ENCODE peak calls at places on chromosome 18, in six cellular contexts. N is glutamatergic neuron, I is stomach, J is tibial artery, K is endodermal cell, D is right lobe of liver. H is an unnamed sample.
A peak's percentile ranks its signal among the peaks of the same experiment; 100 is the strongest.

GRCh38 chr18:12598181-12598921 is 59.6 kb downstream of the SPIRE1 start:
- DNase-seq in K (no peak), I (no peak), N (no peak), J (no peak), D (no peak), H (no peak)

GRCh38 chr18:2627821-2628276 is 27.7 kb upstream of the SMCHD1 start:
- DNase-seq in K (no peak), N (no peak), J (no peak), I (no peak), D (no peak), H (no peak)

GRCh38 chr18:23365602-23366001 is 87.5 kb upstream of the RIOK3 start:
- DNase-seq in J (peak; percentile 53), N (no peak), I (no peak), D (no peak), K (no peak), H (no peak)

GRCh38 chr18:71485578-71485977 is 1058.6 kb downstream of the CBLN2 start:
- DNase-seq in N (no peak), D (no peak), I (no peak), J (no peak), K (no peak), H (no peak)

GRCh38 chr18:78021196-78021595 is 771.5 kb downstream of the GALR1 start:
- DNase-seq in N (no peak), I (no peak), D (no peak), K (peak; percentile 65), J (no peak), H (no peak)

GRCh38 chr18:74402806-74403433 is 54.2 kb downstream of the DIPK1C start:
- DNase-seq in K (peak; percentile 70), J (no peak), I (peak; percentile 19), N (no peak), D (no peak), H (no peak)

GRCh38 chr18:21439453-21439852 is 161.1 kb downstream of the ESCO1 start:
- DNase-seq in D (no peak), K (no peak), N (no peak), I (no peak), J (no peak), H (no peak)

GRCh38 chr18:35807942-35808341 is 164.5 kb upstream of the RMP24 start:
- DNase-seq in D (no peak), J (no peak), K (no peak), N (peak; percentile 63), I (no peak), H (no peak)

GRCh38 chr18:830315-830901 is 18.4 kb upstream of the YES1 start:
- DNase-seq in N (no peak), D (no peak), I (no peak), J (peak; percentile 33), K (peak; percentile 74), H (no peak)

GRCh38 chr18:27585602-27586173 is 400.6 kb upstream of the CHST9 start:
- DNase-seq in D (peak; percentile 48), I (no peak), N (no peak), J (no peak), K (no peak), H (no peak)

GRCh38 chr18:25351280-25351772 is 640 bp downstream of the ZNF521 start:
- DNase-seq in J (peak; percentile 23), N (no peak), K (no peak), D (no peak), I (no peak), H (no peak)

GRCh38 chr18:10140928-10141327 is 227.1 kb downstream of the VAPA start:
- DNase-seq in K (no peak), J (no peak), N (no peak), D (no peak), I (peak; percentile 58), H (no peak)

GRCh38 chr18:7452331-7452730 is 114.8 kb upstream of the PTPRM start:
- DNase-seq in J (peak; percentile 28), K (peak; percentile 86), D (no peak), N (peak; percentile 58), I (no peak), H (no peak)

GRCh38 chr18:35580748-35581534 is 599 bp upstream of the GALNT1 start:
- DNase-seq in J (peak; percentile 58), D (peak; percentile 67), N (peak; percentile 70), I (peak; percentile 55), K (peak; percentile 85), H (peak; percentile 73)

GRCh38 chr18:39453882-39454281 is 1888.3 kb upstream of the CELF4 start:
- DNase-seq in J (no peak), I (no peak), K (peak; percentile 42), D (peak; percentile 48), N (no peak), H (no peak)

GRCh38 chr18:62420513-62421209 is 95.6 kb downstream of the TNFRSF11A start:
- DNase-seq in K (no peak), D (no peak), J (peak; percentile 47), I (peak; percentile 36), N (no peak), H (no peak)

GRCh38 chr18:61194726-61195125 is 138.5 kb upstream of the CDH20 start:
- DNase-seq in N (no peak), K (no peak), D (no peak), J (no peak), I (no peak), H (no peak)

GRCh38 chr18:59769105-59769865 is 72.1 kb upstream of the CCBE1 start:
- DNase-seq in D (no peak), K (no peak), I (no peak), J (peak; percentile 42), N (no peak), H (no peak)

GRCh38 chr18:45993441-45993840 is 26.3 kb upstream of the EPG5 start:
- DNase-seq in D (no peak), K (no peak), I (no peak), J (no peak), N (no peak), H (no peak)

GRCh38 chr18:63025251-63025710 is 294.3 kb downstream of the BCL2 start:
- DNase-seq in D (no peak), N (peak; percentile 57), I (no peak), K (peak; percentile 85), J (no peak), H (no peak)

GRCh38 chr18:26488417-26489009 is 59.8 kb downstream of the KCTD1 start:
- DNase-seq in I (no peak), D (no peak), N (no peak), K (no peak), J (no peak), H (no peak)

GRCh38 chr18:74479486-74480148 is 16.5 kb upstream of the CNDP2 start:
- DNase-seq in J (no peak), K (no peak), I (no peak), N (no peak), D (no peak), H (no peak)

GRCh38 chr18:11981633-11982366 is 493 bp downstream of the IMPA2 start:
- DNase-seq in I (peak; percentile 55), D (peak; percentile 77), N (peak; percentile 64), J (peak; percentile 55), K (peak; percentile 88), H (peak; percentile 29)

GRCh38 chr18:77990901-77991300 is 741.3 kb downstream of the GALR1 start:
- DNase-seq in K (no peak), N (no peak), I (no peak), D (no peak), J (no peak), H (no peak)

GRCh38 chr18:79826966-79827365 is 29.2 kb downstream of the KCNG2 start:
- DNase-seq in N (no peak), J (no peak), I (no peak), D (no peak), K (peak; percentile 72), H (no peak)
- TF ChIP-seq CTCF in N (no peak), J (no peak), I (no peak), D (no peak), K (peak; percentile 37), H (no peak)

GRCh38 chr18:51197661-51198424 is at the start of gene MEX3C:
- DNase-seq in I (peak; percentile 99), N (peak; percentile 99), K (peak; percentile 100), D (peak; percentile 100), J (peak; percentile 100), H (peak; percentile 98)
- TF ChIP-seq CTCF in I (peak; percentile 23), N (peak; percentile 27), K (peak; percentile 56), D (peak; percentile 48), J (no peak), H (no peak)

DNA sequence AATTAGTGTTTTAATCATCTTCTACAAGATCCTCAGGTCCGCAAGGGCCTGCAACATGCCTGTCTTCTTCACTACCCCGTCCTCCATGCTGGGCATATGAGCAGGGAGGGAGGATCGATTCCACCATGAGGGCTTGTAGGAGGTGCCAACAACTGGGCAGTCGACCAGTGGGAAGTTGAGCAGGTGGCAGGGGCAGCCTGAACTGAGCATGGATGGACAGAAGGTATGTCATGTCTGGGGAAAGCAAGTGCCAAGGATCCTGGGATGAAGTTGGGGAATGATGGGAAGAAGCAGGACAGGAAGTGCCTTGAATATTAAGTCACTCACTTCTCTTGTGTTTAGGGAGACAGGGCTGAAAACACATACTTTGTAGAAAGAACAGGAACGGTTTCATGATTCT is 44.7 kb downstream of the CTIF start:
- DNase-seq in I (no peak), K (no peak), D (no peak), J (no peak), N (no peak), H (no peak)
- TF ChIP-seq CTCF in I (no peak), K (no peak), D (no peak), J (no peak), N (no peak), H (no peak)

GRCh38 chr18:31503011-31503410 is 5.0 kb downstream of the DSG2 start:
- DNase-seq in J (no peak), D (no peak), K (no peak), I (no peak), N (no peak), H (no peak)

GRCh38 chr18:31505161-31505560 is 7.2 kb downstream of the DSG2 start:
- DNase-seq in N (no peak), K (no peak), I (no peak), J (no peak), D (no peak), H (no peak)

GRCh38 chr18:31508781-31509180 is 10.8 kb downstream of the DSG2 start:
- DNase-seq in J (no peak), N (no peak), K (no peak), D (no peak), I (no peak), H (no peak)

GRCh38 chr18:31504455-31505147 is 6.6 kb downstream of the DSG2 start:
- DNase-seq in J (no peak), D (no peak), N (no peak), I (no peak), K (no peak), H (no peak)

GRCh38 chr18:31506024-31506742 is 8.2 kb downstream of the DSG2 start:
- DNase-seq in N (no peak), D (no peak), I (no peak), K (no peak), J (no peak), H (no peak)
- TF ChIP-seq CTCF in N (no peak), D (peak; percentile 51), I (no peak), K (peak; percentile 67), J (peak; percentile 15), H (no peak)

GRCh38 chr18:68428666-68429065 is 286.2 kb downstream of the TMX3 start:
- DNase-seq in D (no peak), K (no peak), J (no peak), I (no peak), N (no peak), H (no peak)

GRCh38 chr18:68431922-68432198 is 283.0 kb downstream of the TMX3 start:
- DNase-seq in J (no peak), D (no peak), K (no peak), I (no peak), N (no peak), H (no peak)

GRCh38 chr18:68429111-68429510 is 285.8 kb downstream of the TMX3 start:
- DNase-seq in D (no peak), K (no peak), J (no peak), N (no peak), I (no peak), H (no peak)

GRCh38 chr18:68429809-68430208 is 285.1 kb downstream of the TMX3 start:
- DNase-seq in N (no peak), K (no peak), D (no peak), I (no peak), J (no peak), H (no peak)

GRCh38 chr18:68431111-68431921 is 283.6 kb downstream of the TMX3 start:
- DNase-seq in D (no peak), I (no peak), K (peak; percentile 43), J (no peak), N (no peak), H (no peak)
- TF ChIP-seq CTCF in D (no peak), I (no peak), K (no peak), J (no peak), N (no peak), H (no peak)